ENCODE peak calls at places on chromosomes 13 and 19, in eight cellular contexts. One of them, this sample, is unnamed.

GRCh38 chr13:50162001-50162400 is 146.8 kb downstream of the KCNRG start:
- DNase-seq in DMS53: no peak
- DNase-seq in left ventricle myocardium inferior: no peak
- DNase-seq in fibroblast of villous mesenchyme: peak
- DNase-seq in stimulated activated CD4-positive, alpha-beta T cell treated with anti-CD3 and anti-CD28 coated beads, Interleukin-4, amount 100 ng/mL, for 24 hours: no peak
- DNase-seq in hepatic stellate cell: no peak
- DNase-seq in left ventricle myocardium superior: no peak
- DNase-seq in Peyer's patch: no peak
- DNase-seq in this sample: no peak

GRCh38 chr13:51906581-51906980 is 44.8 kb downstream of the CCDC70 start:
- DNase-seq in Peyer's patch: no peak
- DNase-seq in left ventricle myocardium superior: peak
- DNase-seq in hepatic stellate cell: no peak
- DNase-seq in fibroblast of villous mesenchyme: peak
- DNase-seq in stimulated activated CD4-positive, alpha-beta T cell treated with anti-CD3 and anti-CD28 coated beads, Interleukin-4, amount 100 ng/mL, for 24 hours: no peak
- DNase-seq in DMS53: no peak
- DNase-seq in left ventricle myocardium inferior: peak
- DNase-seq in this sample: no peak

GRCh38 chr19:52735734-52736133 is 890 bp upstream of the ZNF611 start:
- DNase-seq in hepatic stellate cell: peak
- DNase-seq in left ventricle myocardium inferior: peak
- DNase-seq in stimulated activated CD4-positive, alpha-beta T cell treated with anti-CD3 and anti-CD28 coated beads, Interleukin-4, amount 100 ng/mL, for 24 hours: no peak
- DNase-seq in left ventricle myocardium superior: peak
- DNase-seq in DMS53: peak
- DNase-seq in Peyer's patch: peak
- DNase-seq in fibroblast of villous mesenchyme: peak
- DNase-seq in this sample: peak

GRCh38 chr13:29684441-29684840 is 89.0 kb upstream of the SLC7A1 start:
- DNase-seq in DMS53: no peak
- DNase-seq in left ventricle myocardium inferior: no peak
- DNase-seq in hepatic stellate cell: no peak
- DNase-seq in left ventricle myocardium superior: no peak
- DNase-seq in Peyer's patch: no peak
- DNase-seq in fibroblast of villous mesenchyme: no peak
- DNase-seq in stimulated activated CD4-positive, alpha-beta T cell treated with anti-CD3 and anti-CD28 coated beads, Interleukin-4, amount 100 ng/mL, for 24 hours: no peak
- DNase-seq in this sample: no peak

GRCh38 chr13:19888799-19889198 is 25.4 kb upstream of the ZMYM5 start:
- DNase-seq in fibroblast of villous mesenchyme: peak
- DNase-seq in hepatic stellate cell: peak
- DNase-seq in stimulated activated CD4-positive, alpha-beta T cell treated with anti-CD3 and anti-CD28 coated beads, Interleukin-4, amount 100 ng/mL, for 24 hours: no peak
- DNase-seq in left ventricle myocardium inferior: no peak
- DNase-seq in left ventricle myocardium superior: no peak
- DNase-seq in Peyer's patch: no peak
- DNase-seq in DMS53: peak
- DNase-seq in this sample: no peak

GRCh38 chr19:35270381-35270811 is 1.6 kb downstream of the USF2 start:
- DNase-seq in stimulated activated CD4-positive, alpha-beta T cell treated with anti-CD3 and anti-CD28 coated beads, Interleukin-4, amount 100 ng/mL, for 24 hours: no peak
- DNase-seq in hepatic stellate cell: no peak
- DNase-seq in left ventricle myocardium inferior: no peak
- DNase-seq in Peyer's patch: no peak
- DNase-seq in left ventricle myocardium superior: no peak
- DNase-seq in DMS53: no peak
- DNase-seq in fibroblast of villous mesenchyme: no peak
- DNase-seq in this sample: no peak

GRCh38 chr19:29680447-29680846 is 15.2 kb downstream of the PLEKHF1 start:
- DNase-seq in left ventricle myocardium superior: peak
- DNase-seq in Peyer's patch: peak
- DNase-seq in left ventricle myocardium inferior: peak
- DNase-seq in fibroblast of villous mesenchyme: no peak
- DNase-seq in hepatic stellate cell: no peak
- DNase-seq in DMS53: no peak
- DNase-seq in stimulated activated CD4-positive, alpha-beta T cell treated with anti-CD3 and anti-CD28 coated beads, Interleukin-4, amount 100 ng/mL, for 24 hours: peak
- DNase-seq in this sample: peak

GRCh38 chr19:14343286-14343685 is 38.0 kb upstream of the ADGRE5 start:
- DNase-seq in fibroblast of villous mesenchyme: no peak
- DNase-seq in Peyer's patch: peak
- DNase-seq in hepatic stellate cell: no peak
- DNase-seq in DMS53: no peak
- DNase-seq in left ventricle myocardium inferior: no peak
- DNase-seq in stimulated activated CD4-positive, alpha-beta T cell treated with anti-CD3 and anti-CD28 coated beads, Interleukin-4, amount 100 ng/mL, for 24 hours: no peak
- DNase-seq in left ventricle myocardium superior: no peak
- DNase-seq in this sample: no peak

GRCh38 chr19:1690570-1691307 is 38.3 kb upstream of the TCF3 start:
- DNase-seq in Peyer's patch: peak
- DNase-seq in hepatic stellate cell: no peak
- DNase-seq in stimulated activated CD4-positive, alpha-beta T cell treated with anti-CD3 and anti-CD28 coated beads, Interleukin-4, amount 100 ng/mL, for 24 hours: peak
- DNase-seq in left ventricle myocardium inferior: no peak
- DNase-seq in DMS53: peak
- DNase-seq in fibroblast of villous mesenchyme: peak
- DNase-seq in left ventricle myocardium superior: peak
- DNase-seq in this sample: no peak

GRCh38 chr13:30337061-30337601 is 29.8 kb upstream of the KATNAL1 start:
- DNase-seq in hepatic stellate cell: no peak
- DNase-seq in Peyer's patch: no peak
- DNase-seq in left ventricle myocardium inferior: no peak
- DNase-seq in DMS53: no peak
- DNase-seq in stimulated activated CD4-positive, alpha-beta T cell treated with anti-CD3 and anti-CD28 coated beads, Interleukin-4, amount 100 ng/mL, for 24 hours: no peak
- DNase-seq in fibroblast of villous mesenchyme: no peak
- DNase-seq in left ventricle myocardium superior: no peak
- DNase-seq in this sample: no peak

GRCh38 chr19:21612403-21612872 is 107.0 kb downstream of the ZNF429 start:
- DNase-seq in DMS53: no peak
- DNase-seq in left ventricle myocardium inferior: no peak
- DNase-seq in fibroblast of villous mesenchyme: no peak
- DNase-seq in hepatic stellate cell: no peak
- DNase-seq in stimulated activated CD4-positive, alpha-beta T cell treated with anti-CD3 and anti-CD28 coated beads, Interleukin-4, amount 100 ng/mL, for 24 hours: no peak
- DNase-seq in left ventricle myocardium superior: no peak
- DNase-seq in Peyer's patch: no peak
- DNase-seq in this sample: no peak

GRCh38 chr13:95002968-95003813 is 290.8 kb upstream of the SOX21 start:
- DNase-seq in left ventricle myocardium inferior: no peak
- DNase-seq in left ventricle myocardium superior: no peak
- DNase-seq in fibroblast of villous mesenchyme: peak
- DNase-seq in stimulated activated CD4-positive, alpha-beta T cell treated with anti-CD3 and anti-CD28 coated beads, Interleukin-4, amount 100 ng/mL, for 24 hours: no peak
- DNase-seq in hepatic stellate cell: no peak
- DNase-seq in Peyer's patch: no peak
- DNase-seq in DMS53: peak
- DNase-seq in this sample: no peak

GRCh38 chr19:28307460-28307859 is 905.5 kb downstream of the UQCRFS1 start:
- DNase-seq in hepatic stellate cell: no peak
- DNase-seq in DMS53: no peak
- DNase-seq in fibroblast of villous mesenchyme: no peak
- DNase-seq in stimulated activated CD4-positive, alpha-beta T cell treated with anti-CD3 and anti-CD28 coated beads, Interleukin-4, amount 100 ng/mL, for 24 hours: no peak
- DNase-seq in left ventricle myocardium inferior: no peak
- DNase-seq in Peyer's patch: no peak
- DNase-seq in left ventricle myocardium superior: no peak
- DNase-seq in this sample: no peak